ENCODE peak calls at places on chromosomes 16 and 17, in four cellular contexts. Q, O, P and T are unnamed samples.

GRCh38 chr16:64211306-64211705 is 910.6 kb downstream of the CDH11 start:
- DNase-seq in P (no peak), O (no peak), Q (no peak), T (no peak)

GRCh38 chr16:46982335-46982734 is 8.9 kb upstream of the DNAJA2 start:
- DNase-seq in P (no peak), O (no peak), Q (no peak), T (no peak)

GRCh38 chr16:3142327-3142726 is 7.5 kb downstream of the ZNF213 start:
- DNase-seq in Q (no peak), O (no peak), P (no peak), T (no peak)

GRCh38 chr16:86925067-86925791 is 346.9 kb downstream of the FOXL1 start:
- DNase-seq in P (no peak), O (peak), Q (no peak), T (no peak)

GRCh38 chr17:30226878-30227277 is 8.6 kb downstream of the SLC6A4 start:
- DNase-seq in O (no peak), Q (no peak), P (no peak), T (no peak)

GRCh38 chr16:11315499-11315898 is 29.8 kb upstream of the RMI2 start:
- DNase-seq in P (peak), O (no peak), Q (no peak), T (peak)

GRCh38 chr16:79287424-79287917 is 313.1 kb downstream of the MAF start:
- DNase-seq in Q (no peak), O (no peak), P (no peak), T (no peak)

GRCh38 chr16:75103994-75104393 is 12.6 kb downstream of the LDHD start:
- DNase-seq in P (no peak), O (no peak), Q (no peak), T (no peak)

GRCh38 chr17:68600881-68601564 is at the start of gene FAM20A:
- DNase-seq in O (no peak), P (no peak), Q (peak), T (peak)

DNA sequence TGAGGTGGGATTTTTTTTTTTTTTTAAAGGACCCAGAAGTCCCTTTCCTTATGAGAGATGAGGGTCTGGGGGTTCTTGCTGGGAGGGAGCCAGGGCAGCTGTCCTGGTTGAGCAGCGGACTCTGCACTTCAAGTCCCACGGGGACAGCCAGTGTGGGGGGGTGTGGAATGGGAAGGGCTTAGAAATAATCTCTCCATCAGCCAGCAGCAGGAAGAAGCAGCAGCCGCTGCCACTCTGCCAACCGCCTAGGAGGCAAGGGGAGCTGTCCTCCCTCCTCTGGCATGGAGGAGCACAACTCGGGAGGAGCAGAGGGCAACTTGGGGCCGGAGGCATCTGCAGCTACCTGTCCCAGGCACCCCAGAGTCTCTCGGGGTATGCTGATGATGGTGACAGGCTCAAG is at the start of gene KCNG4:
- DNase-seq in Q (peak), P (no peak), O (no peak), T (no peak)
- TF ChIP-seq USF2 in Q (no peak), P (no peak), O (no peak), T (no peak)

DNA sequence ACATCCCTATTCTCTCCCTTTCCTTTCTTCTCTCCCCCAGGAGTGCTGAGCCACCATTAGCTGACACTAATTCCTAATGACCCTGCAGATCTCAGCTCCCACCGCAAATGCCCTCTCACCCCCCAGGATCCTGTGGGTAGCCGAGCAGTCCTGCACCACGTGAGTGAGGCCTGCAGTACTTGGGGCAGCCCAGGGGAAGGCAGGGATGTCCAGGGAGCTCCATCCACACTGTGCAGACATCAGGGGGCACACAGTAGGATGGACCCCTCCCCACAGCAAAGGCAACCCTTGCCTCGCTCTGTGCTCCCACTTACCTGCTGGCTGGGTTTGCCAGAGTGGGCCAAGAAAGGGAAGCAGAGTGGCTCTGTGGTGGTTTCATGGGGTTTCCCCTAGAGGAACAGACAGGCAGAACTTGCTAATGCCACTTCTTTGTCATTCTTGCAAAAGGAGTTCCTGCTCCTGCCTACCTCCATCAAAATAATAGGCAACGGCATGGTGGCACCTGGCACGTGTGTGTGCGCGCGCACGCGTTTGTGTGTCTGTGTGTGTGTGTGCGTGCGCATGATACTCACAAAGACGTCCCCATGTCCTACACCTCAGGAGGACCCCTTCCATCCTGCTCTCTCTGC is 135.5 kb downstream of the GAS7 start:
- DNase-seq in O (no peak), Q (no peak), P (no peak), T (no peak)
- TF ChIP-seq TEAD4 in O (no peak), Q (no peak), P (no peak), T (no peak)

DNA sequence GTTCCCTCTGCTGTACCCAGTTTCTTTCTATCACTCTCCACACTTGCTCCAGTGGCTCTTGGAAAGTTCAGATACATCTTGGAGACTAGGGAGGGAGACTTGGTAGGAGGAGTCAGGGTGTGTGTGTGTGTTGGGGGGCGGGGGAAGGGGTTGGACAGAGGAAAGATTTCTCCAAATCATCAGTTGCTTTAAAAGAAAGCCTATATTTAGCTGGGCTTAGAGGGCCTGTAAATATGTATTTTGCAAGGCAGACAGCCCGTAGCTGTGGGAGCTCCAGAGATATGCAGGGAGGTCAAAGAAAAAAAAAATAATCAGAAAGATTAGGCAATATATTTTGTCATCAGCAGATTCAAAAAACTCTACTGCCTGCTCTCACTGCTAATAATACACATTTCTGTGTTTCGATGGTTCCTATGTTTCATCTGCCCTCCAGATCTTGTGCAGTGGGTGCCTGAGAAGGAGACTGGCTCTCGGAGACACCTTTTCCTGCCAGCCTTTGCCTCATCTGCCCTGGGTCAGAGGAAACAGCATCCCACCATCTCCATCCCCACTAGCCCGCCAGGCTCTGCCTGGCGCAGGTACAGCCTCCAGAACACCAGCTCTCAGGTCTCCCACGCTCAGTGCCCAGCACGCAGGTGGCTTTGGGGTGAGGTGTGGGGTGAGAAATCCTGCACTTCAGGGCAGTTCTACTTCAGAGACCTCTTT is 4.8 kb upstream of the PPP1R9B start:
- DNase-seq in P (no peak), O (peak), Q (no peak), T (no peak)
- TF ChIP-seq USF2 in P (no peak), O (no peak), Q (no peak), T (no peak)

DNA sequence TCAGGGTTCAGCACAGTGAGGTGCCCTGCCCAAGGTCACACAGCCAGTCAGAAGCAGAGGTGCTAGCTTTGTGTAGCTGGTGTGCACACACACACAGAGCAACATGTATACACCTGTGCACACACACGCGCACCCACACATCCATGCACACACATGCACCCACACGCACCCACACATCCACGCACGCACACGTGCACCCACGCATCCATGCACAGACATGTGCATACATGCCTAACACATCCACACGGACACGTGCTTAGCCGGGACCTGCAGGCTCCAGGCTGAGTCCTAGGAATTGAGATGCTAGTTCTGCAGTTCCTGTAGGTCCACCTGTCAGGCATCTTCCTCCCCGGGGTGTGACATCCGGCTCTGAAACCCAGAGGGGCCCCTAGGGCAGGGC is 13.0 kb upstream of the DPEP1 start:
- DNase-seq in O (no peak), P (no peak), Q (no peak), T (no peak)
- TF ChIP-seq TEAD4 in O (no peak), P (no peak), Q (no peak), T (no peak)

GRCh38 chr17:7667616-7668406 is 17.1 kb downstream of the ATP1B2 start:
- DNase-seq in P (no peak), Q (no peak), O (no peak), T (no peak)
- TF ChIP-seq USF2 in P (no peak), Q (no peak), O (no peak), T (no peak)

GRCh38 chr17:36544049-36544319 is 735 bp upstream of the GGNBP2 start:
- DNase-seq in Q (no peak), P (no peak), O (peak), T (no peak)
- TF ChIP-seq TEAD4 in Q (no peak), P (no peak), O (no peak), T (no peak)

GRCh38 chr16:15052747-15053476 is 3.0 kb downstream of the NTAN1 start:
- DNase-seq in Q (no peak), P (no peak), O (no peak), T (no peak)
- TF ChIP-seq USF2 in Q (no peak), P (no peak), O (no peak), T (no peak)